ENCODE peak calls at places on chromosomes 12 and 14, in five cellular contexts. P is choroid plexus epithelial cell, U is astrocyte of the spinal cord, Z is tibial nerve, X is PC-3. Y is an unnamed sample.

GRCh38 chr12:102946042-102946441 is 11.4 kb upstream of the ASCL1 start:
- DNase-seq in P (no peak), U (no peak), Z (no peak), X (no peak), Y (no peak)

GRCh38 chr14:99759546-99759925 is 33.7 kb upstream of the EML1 start:
- DNase-seq in P (no peak), U (no peak), Z (no peak), X (no peak), Y (no peak)

GRCh38 chr14:95519699-95520098 is 3.2 kb upstream of the SYNE3 start:
- DNase-seq in P (peak), U (peak), Z (peak), X (peak), Y (no peak)

GRCh38 chr14:104752338-104752734 is 611 bp upstream of the SIVA1 start:
- DNase-seq in P (no peak), U (no peak), Z (no peak), X (no peak), Y (peak)

GRCh38 chr12:131959641-131960589 is 10.2 kb downstream of the EP400 start:
- DNase-seq in P (no peak), U (no peak), Z (no peak), X (no peak), Y (no peak)

GRCh38 chr14:88005978-88006851 is 1.3 kb downstream of the GPR65 start:
- DNase-seq in P (no peak), U (no peak), Z (no peak), X (no peak), Y (no peak)

GRCh38 chr14:93861846-93862641 is 65.1 kb upstream of the FAM181A start:
- DNase-seq in P (no peak), U (no peak), Z (no peak), X (no peak), Y (no peak)

GRCh38 chr14:30115756-30116155 is 188.1 kb upstream of the PRKD1 start:
- DNase-seq in P (peak), U (peak), Z (no peak), X (no peak), Y (no peak)

GRCh38 chr14:67963545-67963944 is 144.0 kb downstream of the RAD51B start:
- DNase-seq in P (no peak), U (no peak), Z (no peak), X (no peak), Y (no peak)

GRCh38 chr12:130982565-130983225 is 29.0 kb downstream of the ADGRD1 start:
- DNase-seq in P (no peak), U (no peak), Z (no peak), X (no peak), Y (no peak)

GRCh38 chr12:47824629-47825028 is 4.9 kb upstream of the HDAC7 start:
- DNase-seq in P (no peak), U (no peak), Z (no peak), X (no peak), Y (no peak)

GRCh38 chr12:125218952-125219351 is 153.7 kb downstream of the AACS start:
- DNase-seq in P (no peak), U (no peak), Z (no peak), X (no peak), Y (no peak)

GRCh38 chr12:114799574-114800487 is 115.9 kb upstream of the TBX3 start:
- DNase-seq in P (peak), U (no peak), Z (peak), X (no peak), Y (no peak)

GRCh38 chr14:75514673-75515630 is 7.3 kb upstream of the BATF start:
- DNase-seq in P (peak), U (peak), Z (no peak), X (no peak), Y (no peak)

GRCh38 chr14:86003998-86004397 is 474.1 kb downstream of the FLRT2 start:
- DNase-seq in P (peak), U (peak), Z (no peak), X (peak), Y (no peak)

GRCh38 chr14:102320033-102320660 is 601 bp downstream of the ZNF839 start:
- DNase-seq in P (peak), U (peak), Z (no peak), X (peak), Y (peak)

GRCh38 chr12:1256991-1257390 is 266.0 kb downstream of the ERC1 start:
- DNase-seq in P (no peak), U (no peak), Z (no peak), X (no peak), Y (no peak)

GRCh38 chr12:75981773-75982564 is 49.6 kb downstream of the PHLDA1 start:
- DNase-seq in P (peak), U (peak), Z (no peak), X (no peak), Y (no peak)

GRCh38 chr12:65602579-65603295 is 221.5 kb upstream of the HMGA2 start:
- DNase-seq in P (peak), U (peak), Z (peak), X (peak), Y (peak)

GRCh38 chr12:100857971-100858370 is 63.4 kb downstream of the ANO4 start:
- DNase-seq in P (peak), U (no peak), Z (no peak), X (no peak), Y (no peak)

GRCh38 chr14:60179296-60179924 is 14.2 kb upstream of the DHRS7 start:
- DNase-seq in P (no peak), U (no peak), Z (no peak), X (peak), Y (no peak)
- TF ChIP-seq CTCF in P (no peak), U (no peak), Z (no peak), X (no peak), Y (no peak)

GRCh38 chr14:65412189-65412846 is at the start of gene FUT8:
- DNase-seq in P (peak), U (peak), Z (peak), X (peak), Y (peak)
- TF ChIP-seq CTCF in P (peak), U (peak), Z (peak), X (peak), Y (peak)

DNA sequence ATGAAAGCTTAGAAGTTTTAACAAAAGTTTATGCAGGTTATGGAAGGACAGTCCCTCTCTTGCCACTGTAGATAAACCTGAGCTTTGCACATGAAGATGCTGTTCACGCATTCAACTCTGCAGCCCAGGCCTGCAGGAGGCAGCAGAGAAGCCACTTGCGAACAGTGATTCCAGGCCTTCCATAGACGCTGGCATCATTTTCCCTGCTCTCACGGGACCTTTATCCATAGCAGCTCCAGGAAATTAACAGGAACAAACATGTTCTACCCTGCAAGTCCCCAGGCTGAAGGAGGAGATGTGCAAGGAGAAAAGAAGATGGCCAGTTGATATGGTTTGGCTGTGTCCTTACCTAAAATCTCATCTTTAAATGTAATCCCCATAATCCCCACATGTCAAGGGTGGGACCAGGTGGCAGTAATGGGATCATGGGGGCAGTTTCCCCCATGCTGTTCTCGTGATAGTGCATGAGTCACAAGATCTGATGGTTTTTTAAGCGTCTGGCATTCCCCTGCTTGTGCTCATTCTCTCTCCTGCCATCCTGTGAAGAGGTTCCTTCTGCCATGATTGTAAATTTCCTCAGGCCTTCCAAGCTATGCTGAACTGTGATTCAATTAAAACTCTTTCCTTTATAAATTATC is 2.0 kb downstream of the ERP27 start:
- DNase-seq in P (no peak), U (no peak), Z (no peak), X (no peak), Y (no peak)
- TF ChIP-seq CTCF in P (peak), U (peak), Z (no peak), X (no peak), Y (peak)

GRCh38 chr12:107685360-107686248 is at the start of gene PWP1:
- DNase-seq in P (peak), U (peak), Z (peak), X (peak), Y (peak)
- TF ChIP-seq CTCF in P (no peak), U (no peak), Z (no peak), X (no peak), Y (peak)

GRCh38 chr12:98228619-98229538 is 286.5 kb upstream of the TMPO start:
- DNase-seq in P (no peak), U (no peak), Z (no peak), X (no peak), Y (no peak)

GRCh38 chr12:98232753-98233385 is 282.5 kb upstream of the TMPO start:
- DNase-seq in P (no peak), U (peak), Z (no peak), X (no peak), Y (no peak)

GRCh38 chr12:98224584-98225221 is 290.7 kb upstream of the TMPO start:
- DNase-seq in P (no peak), U (no peak), Z (no peak), X (no peak), Y (no peak)

GRCh38 chr12:98229539-98229921 is 285.9 kb upstream of the TMPO start:
- DNase-seq in P (no peak), U (no peak), Z (no peak), X (no peak), Y (no peak)

GRCh38 chr12:98227162-98227561 is 288.2 kb upstream of the TMPO start:
- DNase-seq in P (peak), U (no peak), Z (no peak), X (no peak), Y (no peak)
- TF ChIP-seq CTCF in P (peak), U (peak), Z (peak), X (peak), Y (peak)

GRCh38 chr14:101083564-101084435 is 180.3 kb upstream of the RTL1 start:
- DNase-seq in P (no peak), U (no peak), Z (no peak), X (peak), Y (no peak)
- TF ChIP-seq CTCF in P (peak), U (peak), Z (no peak), X (peak), Y (no peak)

GRCh38 chr14:106844608-106845285 is 1318.4 kb downstream of the TMEM121 start:
- DNase-seq in P (no peak), U (no peak), Z (no peak), X (peak), Y (peak)
- TF ChIP-seq CTCF in P (no peak), U (no peak), Z (no peak), X (no peak), Y (no peak)

DNA sequence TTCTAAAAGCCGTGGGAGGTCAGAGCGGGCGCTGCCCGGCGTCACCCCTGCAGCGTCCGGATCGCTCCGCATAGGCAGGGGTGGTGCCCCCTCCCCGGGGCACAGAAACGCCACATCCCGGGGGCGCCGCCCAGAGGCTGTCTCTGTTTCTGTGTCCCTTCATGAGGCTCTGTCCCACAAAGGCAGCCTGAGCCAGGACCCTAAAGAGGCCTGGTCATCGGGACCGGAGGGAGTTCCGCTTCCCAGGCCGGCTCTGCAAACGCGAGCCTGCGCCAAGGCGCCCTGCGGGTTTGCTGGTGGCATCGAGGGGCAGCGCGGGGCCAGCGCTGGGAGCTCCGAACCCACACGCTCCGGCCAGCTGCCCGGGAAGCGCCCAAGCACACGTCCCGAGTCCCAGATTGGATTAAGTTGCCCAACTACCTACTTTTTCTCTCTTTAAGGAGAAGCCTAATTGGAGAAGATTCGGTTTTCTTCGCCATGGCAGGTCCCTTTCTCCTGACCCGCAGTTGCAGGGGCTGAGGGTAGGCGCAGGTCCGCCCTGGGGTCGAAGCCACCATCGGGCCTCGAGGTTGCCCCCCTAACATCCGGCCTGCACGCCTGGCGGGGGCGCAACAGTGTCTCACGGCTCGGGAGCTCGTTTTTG is 421.7 kb downstream of the VRK1 start:
- DNase-seq in P (no peak), U (peak), Z (no peak), X (no peak), Y (no peak)
- TF ChIP-seq CTCF in P (no peak), U (no peak), Z (no peak), X (no peak), Y (no peak)

DNA sequence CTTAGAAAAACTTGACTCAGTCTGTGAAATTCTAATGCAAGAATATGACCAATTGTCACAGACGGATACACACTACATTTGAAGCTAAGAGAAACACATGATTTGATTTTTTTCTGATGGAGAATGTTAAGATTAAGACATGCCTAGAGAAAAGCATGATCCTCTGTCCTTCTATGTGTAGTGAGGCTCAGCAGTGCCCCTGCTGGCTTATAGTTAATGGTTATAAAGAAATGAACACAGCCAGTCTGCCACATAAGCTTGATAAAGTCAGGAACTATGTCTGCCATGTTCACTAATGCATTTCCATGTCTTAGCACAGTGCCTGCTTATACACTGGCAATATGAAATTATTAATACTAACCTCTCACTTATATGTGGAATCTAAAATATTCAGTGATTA is 168.1 kb upstream of the DAAM1 start:
- DNase-seq in P (peak), U (peak), Z (no peak), X (peak), Y (no peak)
- TF ChIP-seq CTCF in P (peak), U (peak), Z (no peak), X (peak), Y (no peak)